ENCODE peak calls at places on chromosome 19, in four cellular contexts. Y is heart left ventricle, M is NCI-H2081, S is midbrain. I is an unnamed sample.

GRCh38 chr19:19406878-19407639 is 1.6 kb downstream of the GATAD2A start:
- DNase-seq in S (peak), M (no peak), Y (no peak), I (no peak)

GRCh38 chr19:29694669-29695627 is 20.1 kb downstream of the C19orf12 start:
- DNase-seq in M (no peak), S (peak), Y (peak), I (no peak)

GRCh38 chr19:525029-525428 is 6.5 kb upstream of the CDC34 start:
- DNase-seq in Y (no peak), M (no peak), S (no peak), I (no peak)

GRCh38 chr19:39007096-39007495 is 25.3 kb downstream of the FBXO27 start:
- DNase-seq in M (no peak), S (no peak), Y (no peak), I (no peak)

GRCh38 chr19:11460207-11460606 is 20.6 kb downstream of the ELAVL3 start:
- DNase-seq in S (no peak), M (no peak), Y (no peak), I (no peak)

GRCh38 chr19:52948025-52948770 is 14.5 kb downstream of the ZNF816 start:
- DNase-seq in S (no peak), Y (no peak), M (no peak), I (no peak)

GRCh38 chr19:35122687-35123551 is 7.3 kb downstream of the FXYD3 start:
- DNase-seq in M (no peak), S (no peak), Y (no peak), I (no peak)

GRCh38 chr19:41870401-41870873 is 6.6 kb upstream of the CD79A start:
- DNase-seq in Y (no peak), M (no peak), S (no peak), I (no peak)

GRCh38 chr19:6032381-6032780 is 54.4 kb upstream of the RANBP3 start:
- DNase-seq in Y (no peak), M (no peak), S (no peak), I (no peak)

GRCh38 chr19:38224014-38224862 is at the start of gene DPF1:
- DNase-seq in Y (peak), M (peak), S (peak), I (peak)

GRCh38 chr19:38683393-38684077 is 36.1 kb downstream of the ACTN4 start:
- DNase-seq in Y (peak), M (no peak), S (no peak), I (peak)

GRCh38 chr19:41699968-41700323 is 8.5 kb upstream of the CEACAM5 start:
- DNase-seq in S (no peak), M (no peak), Y (no peak), I (no peak)

GRCh38 chr19:38151242-38151641 is 72.8 kb downstream of the DPF1 start:
- DNase-seq in Y (no peak), S (no peak), M (no peak), I (no peak)

GRCh38 chr19:18173572-18174294 is at the start of gene IFI30:
- DNase-seq in S (peak), Y (peak), M (peak), I (no peak)

GRCh38 chr19:32997716-32998355 is 25.8 kb downstream of the FAAP24 start:
- DNase-seq in M (no peak), Y (no peak), S (no peak), I (no peak)

GRCh38 chr19:7307590-7308218 is 13.5 kb upstream of the INSR start:
- DNase-seq in M (no peak), S (no peak), Y (no peak), I (no peak)

GRCh38 chr19:7917292-7918061 is 2.7 kb upstream of the SNAPC2 start:
- DNase-seq in S (peak), M (peak), Y (no peak), I (no peak)

GRCh38 chr19:28636706-28637105 is 576.2 kb downstream of the UQCRFS1 start:
- DNase-seq in M (no peak), S (no peak), Y (no peak), I (no peak)

GRCh38 chr19:3508771-3509535 is 2.8 kb downstream of the FZR1 start:
- DNase-seq in Y (no peak), M (no peak), S (no peak), I (no peak)

GRCh38 chr19:2221250-2221831 is 14.8 kb downstream of the PLEKHJ1 start:
- DNase-seq in Y (no peak), S (no peak), M (no peak), I (no peak)

GRCh38 chr19:40921005-40921897 is 39.2 kb upstream of the CYP2A7 start:
- DNase-seq in S (no peak), Y (no peak), M (no peak), I (peak)

GRCh38 chr19:28155265-28155664 is 1057.7 kb downstream of the UQCRFS1 start:
- DNase-seq in S (no peak), M (no peak), Y (no peak), I (no peak)

GRCh38 chr19:11018179-11018578 is 57.3 kb downstream of the SMARCA4 start:
- DNase-seq in Y (no peak), M (no peak), S (no peak), I (no peak)

GRCh38 chr19:6402834-6403608 is 10.1 kb upstream of the GTF2F1 start:
- DNase-seq in Y (no peak), S (peak), M (no peak), I (no peak)

GRCh38 chr19:18418034-18418724 is 1.0 kb upstream of the SSBP4 start:
- DNase-seq in S (peak), M (no peak), Y (no peak), I (no peak)

GRCh38 chr19:53847555-53847954 is 20.1 kb upstream of the MYADM start:
- DNase-seq in S (no peak), Y (no peak), M (no peak), I (no peak)

GRCh38 chr19:52638601-52639000 is 446 bp upstream of the ZNF83 start:
- DNase-seq in Y (peak), M (no peak), S (no peak), I (no peak)

GRCh38 chr19:19300613-19301012 is 19.7 kb downstream of the SUGP1 start:
- DNase-seq in Y (no peak), M (no peak), S (no peak), I (no peak)

GRCh38 chr19:34402074-34402600 is 2.1 kb upstream of the PDCD2L start:
- DNase-seq in Y (no peak), S (no peak), M (no peak), I (no peak)

GRCh38 chr19:1355974-1356865 is 27.5 kb upstream of the NDUFS7 start:
- DNase-seq in Y (no peak), S (peak), M (no peak), I (no peak)